ENCODE peak calls at places on chromosomes 3 and 15, in six cellular contexts. J, R, A, X, V and K are unnamed samples.
A peak's percentile ranks its signal among the peaks of the same experiment; 100 is the strongest.

GRCh38 chr15:80803580-80804525 is 24.7 kb downstream of the CEMIP start:
- DNase-seq in J (no peak), A (no peak), R (no peak), V (no peak), X (no peak), K (no peak)

GRCh38 chr3:174862101-174862500 is 3.0 kb downstream of the NAALADL2 start:
- DNase-seq in R (no peak), V (no peak), X (peak; percentile 25), A (peak; percentile 41), J (peak; percentile 40), K (no peak)

GRCh38 chr3:99118381-99118780 is 216.9 kb upstream of the DCBLD2 start:
- DNase-seq in R (peak; percentile 95), J (no peak), X (no peak), V (no peak), A (no peak), K (no peak)

GRCh38 chr3:99126291-99126690 is 224.8 kb upstream of the DCBLD2 start:
- DNase-seq in R (peak; percentile 75), J (no peak), V (no peak), A (peak; percentile 56), X (no peak), K (no peak)

GRCh38 chr3:185405664-185406063 is 42.7 kb downstream of the MAP3K13 start:
- DNase-seq in J (no peak), A (no peak), V (no peak), R (no peak), X (no peak), K (no peak)

GRCh38 chr3:11717768-11718581 is 74.3 kb upstream of the VGLL4 start:
- DNase-seq in V (no peak), A (peak; percentile 67), X (peak; percentile 41), R (peak; percentile 67), J (no peak), K (no peak)

GRCh38 chr3:29370451-29371420 is 89.9 kb downstream of the RBMS3 start:
- DNase-seq in A (no peak), V (no peak), X (no peak), J (peak; percentile 44), R (peak; percentile 48), K (no peak)

GRCh38 chr3:58155838-58156237 is 54.9 kb downstream of the DNASE1L3 start:
- DNase-seq in A (no peak), J (no peak), R (no peak), X (no peak), V (no peak), K (no peak)

GRCh38 chr3:188686319-188686718 is 485.5 kb upstream of the TPRG1 start:
- DNase-seq in A (no peak), R (no peak), X (no peak), V (no peak), J (no peak), K (no peak)

GRCh38 chr15:48307586-48307985 is 23.6 kb upstream of the DUT start:
- DNase-seq in J (no peak), X (no peak), V (no peak), A (peak; percentile 61), R (no peak), K (no peak)

GRCh38 chr15:66923438-66923881 is 141.9 kb upstream of the SMAD3 start:
- DNase-seq in A (peak; percentile 40), X (peak; percentile 72), J (no peak), V (no peak), R (no peak), K (no peak)

GRCh38 chr3:80618295-80619256 is 850.8 kb upstream of the ROBO1 start:
- DNase-seq in R (no peak), X (no peak), A (no peak), V (no peak), J (no peak), K (no peak)

GRCh38 chr3:12188681-12189287 is 30.1 kb upstream of the TIMP4 start:
- DNase-seq in R (no peak), A (no peak), X (peak; percentile 18), J (no peak), V (no peak), K (no peak)

GRCh38 chr3:125003369-125003853 is 52.4 kb downstream of the HEG1 start:
- DNase-seq in X (no peak), J (no peak), V (no peak), R (peak; percentile 68), A (peak; percentile 75), K (no peak)

GRCh38 chr15:85496551-85497545 is 116.4 kb downstream of the AKAP13 start:
- DNase-seq in R (no peak), X (no peak), J (no peak), A (no peak), V (no peak), K (no peak)

GRCh38 chr3:47974974-47975470 is 41.2 kb downstream of the MAP4 start:
- DNase-seq in A (peak; percentile 16), X (no peak), J (no peak), V (no peak), R (no peak), K (no peak)

GRCh38 chr3:47980795-47981194 is 35.4 kb downstream of the MAP4 start:
- DNase-seq in A (no peak), R (no peak), V (no peak), J (no peak), X (no peak), K (no peak)

GRCh38 chr3:47978386-47978785 is 37.8 kb downstream of the MAP4 start:
- DNase-seq in X (no peak), V (no peak), R (no peak), A (no peak), J (no peak), K (no peak)

GRCh38 chr3:47976135-47976758 is 40.0 kb downstream of the MAP4 start:
- DNase-seq in A (no peak), X (no peak), R (no peak), J (no peak), V (peak; percentile 5), K (peak; percentile 30)

DNA sequence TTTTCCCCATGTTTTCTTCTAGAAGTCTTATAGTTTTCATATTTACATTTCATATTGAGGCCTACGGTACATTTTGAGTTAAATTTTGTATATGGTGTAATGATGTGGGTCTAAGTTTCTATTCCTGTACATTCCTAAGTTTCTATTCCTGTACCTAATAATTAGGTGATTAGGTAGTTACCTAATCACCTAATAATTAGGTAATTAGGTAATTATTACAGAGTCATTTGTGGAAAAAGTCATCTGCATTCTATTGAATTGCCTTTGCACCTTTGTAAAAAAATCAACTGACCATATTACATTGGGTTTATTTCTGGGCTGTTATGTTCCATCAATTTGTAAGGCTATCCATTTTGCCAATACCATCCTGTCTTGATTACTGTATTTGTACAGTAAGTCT is 37.1 kb downstream of the MAP4 start:
- DNase-seq in A (no peak), R (no peak), J (no peak), X (no peak), V (no peak), K (no peak)
- TF ChIP-seq CTCF in A (no peak), R (no peak), J (no peak), X (no peak), V (no peak), K (no peak)

GRCh38 chr15:75202251-75203016 is 752 bp downstream of the C15orf39 start:
- DNase-seq in X (peak; percentile 80), A (peak; percentile 77), J (no peak), V (peak; percentile 73), R (peak; percentile 85), K (peak; percentile 81)
- TF ChIP-seq CTCF in X (peak; percentile 8), A (no peak), J (no peak), V (peak; percentile 18), R (no peak), K (peak; percentile 6)

GRCh38 chr3:46112296-46112695 is 85.0 kb upstream of the XCR1 start:
- DNase-seq in A (no peak), X (no peak), R (no peak), V (no peak), J (peak; percentile 42), K (no peak)
- TF ChIP-seq CTCF in A (no peak), X (no peak), R (no peak), V (no peak), J (no peak), K (no peak)

GRCh38 chr15:29018406-29018805 is 132.6 kb downstream of the APBA2 start:
- DNase-seq in A (no peak), J (no peak), V (no peak), R (no peak), X (no peak), K (no peak)
- TF ChIP-seq CTCF in A (no peak), J (peak; percentile 22), V (no peak), R (no peak), X (peak; percentile 28), K (no peak)

GRCh38 chr3:126348308-126348920 is 8.8 kb downstream of the KLF15 start:
- DNase-seq in X (peak; percentile 37), V (no peak), R (no peak), J (no peak), A (peak; percentile 23), K (no peak)
- TF ChIP-seq CTCF in X (peak; percentile 40), V (peak; percentile 40), R (peak; percentile 15), J (peak; percentile 14), A (peak; percentile 34), K (no peak)

GRCh38 chr15:98803228-98804056 is 155.1 kb downstream of the IGF1R start:
- DNase-seq in V (no peak), X (no peak), J (peak; percentile 48), R (no peak), A (peak; percentile 47), K (no peak)

GRCh38 chr15:98805434-98806274 is 157.3 kb downstream of the IGF1R start:
- DNase-seq in A (peak; percentile 21), X (no peak), R (no peak), J (no peak), V (no peak), K (no peak)

GRCh38 chr15:98806275-98806895 is 158.0 kb downstream of the IGF1R start:
- DNase-seq in V (no peak), A (no peak), X (no peak), R (no peak), J (no peak), K (no peak)

GRCh38 chr15:98802187-98802586 is 153.8 kb downstream of the IGF1R start:
- DNase-seq in X (no peak), R (no peak), V (no peak), J (no peak), A (no peak), K (no peak)

GRCh38 chr15:98804057-98804380 is 155.7 kb downstream of the IGF1R start:
- DNase-seq in A (peak; percentile 44), V (no peak), R (no peak), X (no peak), J (no peak), K (no peak)
- TF ChIP-seq CTCF in A (peak; percentile 48), V (no peak), R (no peak), X (no peak), J (no peak), K (no peak)